ENCODE peak calls at places on chromosomes 5 and 9, in four cellular contexts. Y is HepG2, Z is K562, O is GM12878. J is an unnamed sample.

GRCh38 chr5:72760259-72760658 is 56.2 kb upstream of the TNPO1 start:
- DNase-seq in Y (no peak), Z (no peak), O (no peak), J (no peak)

GRCh38 chr9:88738708-88739107 is 203.7 kb downstream of the NXNL2 start:
- DNase-seq in Y (no peak), Z (no peak), O (no peak), J (no peak)

GRCh38 chr9:6873862-6874261 is 116.1 kb downstream of the KDM4C start:
- DNase-seq in Y (no peak), Z (no peak), O (no peak), J (no peak)

GRCh38 chr9:86487222-86487841 is 133.1 kb upstream of the TUT7 start:
- DNase-seq in Y (peak; percentile 23), Z (peak; percentile 27), O (no peak), J (peak; percentile 38)

GRCh38 chr5:9927521-9927997 is 297.4 kb upstream of the TAS2R1 start:
- DNase-seq in Y (no peak), Z (no peak), O (no peak), J (no peak)

GRCh38 chr9:99307846-99308245 is 85.8 kb downstream of the SEC61B start:
- DNase-seq in Y (no peak), Z (no peak), O (no peak), J (no peak)

GRCh38 chr9:26753971-26754370 is 138.6 kb downstream of the CAAP1 start:
- DNase-seq in Y (no peak), Z (no peak), O (no peak), J (no peak)

GRCh38 chr5:131382407-131383395 is 118.8 kb downstream of the CDC42SE2 start:
- DNase-seq in Y (peak; percentile 66), Z (peak; percentile 86), O (peak; percentile 71), J (peak; percentile 57)

GRCh38 chr5:110105692-110106091 is 416.0 kb downstream of the MAN2A1 start:
- DNase-seq in Y (peak; percentile 79), Z (no peak), O (no peak), J (no peak)

GRCh38 chr5:175388531-175388930 is 55.5 kb downstream of the DRD1 start:
- DNase-seq in Y (no peak), Z (no peak), O (no peak), J (no peak)

GRCh38 chr9:101991926-101992325 is 253.5 kb upstream of the GRIN3A start:
- DNase-seq in Y (no peak), Z (no peak), O (no peak), J (no peak)

GRCh38 chr5:73764586-73764985 is 138.6 kb downstream of the ARHGEF28 start:
- DNase-seq in Y (peak; percentile 78), Z (no peak), O (no peak), J (no peak)

GRCh38 chr5:139394123-139394653 is 716 bp downstream of the PROB1 start:
- DNase-seq in Y (no peak), Z (no peak), O (no peak), J (no peak)

GRCh38 chr9:90188656-90189055 is 454.0 kb downstream of the DIRAS2 start:
- DNase-seq in Y (no peak), Z (no peak), O (no peak), J (no peak)

GRCh38 chr5:77767301-77767700 is 8.8 kb downstream of the TBCA start:
- DNase-seq in Y (no peak), Z (no peak), O (no peak), J (no peak)

GRCh38 chr9:12760758-12761157 is 14.1 kb upstream of the LURAP1L start:
- DNase-seq in Y (no peak), Z (no peak), O (no peak), J (no peak)

GRCh38 chr5:10118150-10118549 is 131.5 kb downstream of the ATPSCKMT start:
- DNase-seq in Y (no peak), Z (no peak), O (no peak), J (no peak)

GRCh38 chr5:40478766-40479165 is 200.9 kb upstream of the PTGER4 start:
- DNase-seq in Y (no peak), Z (no peak), O (no peak), J (no peak)

GRCh38 chr5:1322955-1323802 is 21.7 kb downstream of the CLPTM1L start:
- DNase-seq in Y (no peak), Z (no peak), O (no peak), J (no peak)

GRCh38 chr9:35095175-35095574 is 1.2 kb downstream of the PIGO start:
- DNase-seq in Y (no peak), Z (no peak), O (no peak), J (no peak)

GRCh38 chr9:109452761-109453160 is 45.3 kb downstream of the PTPN3 start:
- DNase-seq in Y (no peak), Z (no peak), O (no peak), J (no peak)

GRCh38 chr5:57435701-57436134 is 46.9 kb downstream of the ACTBL2 start:
- DNase-seq in Y (peak; percentile 23), Z (no peak), O (no peak), J (no peak)

GRCh38 chr9:109560470-109561132 is 62.5 kb upstream of the PTPN3 start:
- DNase-seq in Y (peak; percentile 16), Z (peak; percentile 7), O (no peak), J (peak; percentile 51)

GRCh38 chr9:134550584-134550983 is 91.0 kb upstream of the COL5A1 start:
- DNase-seq in Y (no peak), Z (no peak), O (no peak), J (no peak)

GRCh38 chr5:166781729-166782128 is 1509.7 kb upstream of the WWC1 start:
- DNase-seq in Y (no peak), Z (no peak), O (no peak), J (no peak)

GRCh38 chr5:111950660-111951059 is 193.7 kb upstream of the NREP start:
- DNase-seq in Y (no peak), Z (no peak), O (no peak), J (no peak)

GRCh38 chr5:40796487-40796889 is 1.7 kb downstream of the PRKAA1 start:
- DNase-seq in Y (no peak), Z (no peak), O (no peak), J (no peak)

GRCh38 chr9:120921751-120922181 is 4.8 kb downstream of the TRAF1 start:
- DNase-seq in Y (no peak), Z (no peak), O (no peak), J (no peak)

GRCh38 chr5:173238312-173239232 is 3.6 kb upstream of the NKX2-5 start:
- DNase-seq in Y (no peak), Z (no peak), O (no peak), J (peak; percentile 66)

GRCh38 chr5:173239233-173239593 is 4.2 kb upstream of the NKX2-5 start:
- DNase-seq in Y (no peak), Z (no peak), O (no peak), J (no peak)

GRCh38 chr5:173242079-173242478 is 7.1 kb upstream of the NKX2-5 start:
- DNase-seq in Y (no peak), Z (no peak), O (no peak), J (no peak)

GRCh38 chr5:173242675-173243085 is 7.7 kb upstream of the NKX2-5 start:
- DNase-seq in Y (no peak), Z (no peak), O (no peak), J (no peak)

DNA sequence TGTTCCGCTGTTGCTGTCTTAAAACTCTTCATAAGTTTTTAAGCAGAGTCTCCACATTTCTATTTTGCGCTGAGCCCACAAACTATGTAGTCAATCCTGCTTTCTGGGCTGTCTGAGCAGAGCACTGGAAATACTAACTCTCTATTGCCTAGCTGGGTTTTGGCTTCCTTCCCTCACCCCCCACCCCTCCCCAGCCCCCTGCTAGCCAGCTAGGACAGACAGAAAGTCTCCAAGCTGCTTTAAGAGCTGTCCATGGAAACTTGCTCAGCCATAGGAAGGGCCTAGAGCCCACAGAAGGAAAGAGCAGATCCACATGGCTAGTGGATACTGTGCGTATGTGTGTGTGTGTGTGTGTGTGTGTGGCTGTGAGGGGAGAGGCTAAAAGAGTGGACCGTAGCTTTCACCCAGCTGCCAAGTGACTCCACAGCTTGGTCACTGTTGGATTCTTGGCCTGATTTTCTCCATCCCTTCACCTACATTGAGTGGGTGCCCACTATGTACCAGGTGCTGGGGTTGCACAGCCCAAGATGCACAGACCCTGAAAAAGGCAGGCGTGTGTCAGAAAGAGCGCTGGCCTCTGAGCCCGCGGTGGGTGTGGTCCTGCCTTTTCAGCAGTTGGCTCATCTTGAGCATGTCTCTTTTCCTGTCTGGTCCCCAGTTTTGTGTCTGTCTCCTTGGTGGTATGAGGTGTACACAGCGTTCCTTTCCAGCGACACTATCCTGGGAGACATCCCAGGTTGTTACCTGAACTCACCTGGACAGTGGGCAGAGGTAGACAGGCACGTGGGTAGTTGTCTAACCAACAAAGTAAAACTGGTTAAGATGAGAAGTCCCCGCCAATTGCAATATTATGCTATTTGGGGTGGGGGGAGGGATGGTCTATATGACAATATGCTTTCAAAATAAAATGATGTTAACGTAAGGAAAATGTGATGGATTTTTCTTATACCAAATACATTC is 5.4 kb upstream of the NKX2-5 start:
- DNase-seq in Y (no peak), Z (no peak), O (no peak), J (no peak)
- TF ChIP-seq TARDBP in Y (no peak), Z (no peak), O (no peak), J (no peak)

DNA sequence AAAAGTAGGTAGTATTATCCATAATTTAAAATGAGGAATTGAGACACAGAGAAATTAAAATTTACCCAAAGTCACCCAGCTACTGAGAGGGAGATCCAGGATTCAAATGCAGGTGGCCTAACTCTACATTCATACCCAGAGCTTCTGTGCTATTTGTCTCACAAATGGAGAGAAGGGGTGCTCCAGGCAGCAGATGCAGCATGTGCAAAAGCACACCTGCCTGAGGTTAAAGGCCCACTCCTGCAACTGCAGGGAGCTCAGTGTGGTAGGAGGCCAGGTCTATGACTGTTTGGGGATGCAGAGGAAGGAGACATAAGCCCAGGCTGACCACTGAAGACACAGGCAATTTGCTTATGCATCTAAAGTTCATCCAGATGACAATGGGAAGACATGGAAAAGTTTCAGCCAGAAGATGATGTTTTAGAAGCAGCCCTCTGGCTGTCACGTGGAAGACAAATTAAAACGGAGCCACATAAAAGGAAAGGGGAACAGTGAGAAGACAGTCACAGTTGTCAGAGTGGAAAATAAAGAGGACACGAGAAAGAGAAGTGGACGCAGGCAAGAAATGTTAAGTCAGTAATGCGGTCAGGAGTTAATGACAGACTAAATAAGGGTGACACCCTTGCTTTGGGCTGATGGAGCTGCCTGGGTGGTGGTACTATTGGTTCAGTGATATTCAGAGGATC is 214.7 kb downstream of the EBF1 start:
- DNase-seq in Y (no peak), Z (no peak), O (no peak), J (no peak)
- TF ChIP-seq FOXM1 in Y (no peak), Z (no peak), O (no peak), J (no peak)

DNA sequence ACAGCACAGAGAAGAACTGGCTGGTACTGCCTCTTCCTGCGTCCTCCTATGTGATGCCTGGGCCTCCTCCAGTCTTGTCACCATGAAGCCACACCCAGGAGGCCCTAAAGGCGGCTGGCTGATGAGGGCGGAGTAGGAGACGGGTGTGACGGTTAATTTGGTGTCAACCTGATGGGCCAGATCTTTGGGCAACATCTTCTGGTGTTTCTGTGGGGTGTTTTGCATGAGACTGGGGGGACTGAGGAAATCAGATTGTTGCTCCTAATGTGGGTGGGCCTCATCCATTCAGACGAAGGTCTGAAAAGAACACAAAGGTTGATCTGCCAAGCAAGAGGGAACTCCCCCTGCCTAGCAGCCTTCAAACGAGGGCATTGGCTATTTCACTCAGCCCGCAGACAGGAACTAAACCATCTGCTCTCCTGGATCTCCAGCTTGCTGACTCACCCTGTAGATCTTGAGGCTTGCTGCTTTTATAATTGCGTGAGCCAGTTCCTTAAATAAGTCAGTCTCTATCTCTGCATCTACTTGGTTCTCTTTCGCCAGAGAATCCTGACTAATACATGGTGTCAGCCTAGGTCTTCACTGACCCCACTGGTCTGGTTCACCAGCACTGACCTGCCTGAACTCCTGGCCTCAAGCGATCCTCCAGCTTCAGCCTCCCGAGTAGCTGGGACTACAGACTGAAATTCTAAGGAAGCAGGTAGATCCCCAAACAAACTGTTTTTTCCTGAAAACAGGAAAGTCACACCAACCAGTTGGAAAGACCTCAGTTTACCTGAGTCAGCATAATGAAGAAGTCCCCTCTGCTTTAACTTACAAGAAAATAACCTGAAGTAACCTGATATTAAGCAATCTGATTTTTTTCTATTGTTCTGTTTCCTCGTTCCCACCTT is 12.8 kb upstream of the ZFP62 start:
- DNase-seq in Y (no peak), Z (peak; percentile 88), O (peak; percentile 36), J (no peak)
- TF ChIP-seq FOXK2 in Y (no peak), Z (peak; percentile 60), O (no peak), J (no peak)

GRCh38 chr9:129415031-129415953 is 205.6 kb downstream of the C9orf50 start:
- DNase-seq in Y (peak; percentile 47), Z (no peak), O (no peak), J (no peak)
- TF ChIP-seq TARDBP in Y (no peak), Z (no peak), O (no peak), J (no peak)

J was measured in HEK293T.